ENCODE peak calls at places on chromosomes 3 and 15, in six cellular contexts. One of them, this sample, is unnamed.
A peak's percentile ranks its signal among the peaks of the same experiment; 100 is the strongest.

GRCh38 chr3:61985020-61985419 is 388.3 kb downstream of the FEZF2 start:
- DNase-seq in stimulated activated CD4-positive, alpha-beta T cell treated with anti-CD3 and anti-CD28 coated beads, Interleukin-2, amount 100 ng/mL, for 48 hours: no peak
- DNase-seq in substantia nigra: no peak
- DNase-seq in stimulated activated CD8-positive, alpha-beta memory T cell treated with anti-CD3 and anti-CD28 coated beads, Interleukin-12 subunit alpha, Interleukin-12 subunit beta, amount 100 ng/mL, for 1 hour: no peak
- DNase-seq in left colon: no peak
- DNase-seq in AG10803: peak; percentile 55
- DNase-seq in this sample: no peak

GRCh38 chr3:140529096-140529495 is 148.8 kb upstream of the TRIM42 start:
- DNase-seq in left colon: no peak
- DNase-seq in stimulated activated CD4-positive, alpha-beta T cell treated with anti-CD3 and anti-CD28 coated beads, Interleukin-2, amount 100 ng/mL, for 48 hours: no peak
- DNase-seq in AG10803: peak; percentile 4
- DNase-seq in stimulated activated CD8-positive, alpha-beta memory T cell treated with anti-CD3 and anti-CD28 coated beads, Interleukin-12 subunit alpha, Interleukin-12 subunit beta, amount 100 ng/mL, for 1 hour: no peak
- DNase-seq in substantia nigra: no peak
- DNase-seq in this sample: no peak

GRCh38 chr15:70195808-70196304 is 98.1 kb upstream of the TLE3 start:
- DNase-seq in AG10803: peak; percentile 89
- DNase-seq in left colon: peak; percentile 71
- DNase-seq in stimulated activated CD4-positive, alpha-beta T cell treated with anti-CD3 and anti-CD28 coated beads, Interleukin-2, amount 100 ng/mL, for 48 hours: no peak
- DNase-seq in substantia nigra: peak; percentile 79
- DNase-seq in stimulated activated CD8-positive, alpha-beta memory T cell treated with anti-CD3 and anti-CD28 coated beads, Interleukin-12 subunit alpha, Interleukin-12 subunit beta, amount 100 ng/mL, for 1 hour: no peak
- DNase-seq in this sample: peak; percentile 72

GRCh38 chr15:56146756-56147155 is 96.9 kb downstream of the RFX7 start:
- DNase-seq in left colon: no peak
- DNase-seq in substantia nigra: no peak
- DNase-seq in stimulated activated CD8-positive, alpha-beta memory T cell treated with anti-CD3 and anti-CD28 coated beads, Interleukin-12 subunit alpha, Interleukin-12 subunit beta, amount 100 ng/mL, for 1 hour: no peak
- DNase-seq in AG10803: peak; percentile 15
- DNase-seq in stimulated activated CD4-positive, alpha-beta T cell treated with anti-CD3 and anti-CD28 coated beads, Interleukin-2, amount 100 ng/mL, for 48 hours: no peak
- DNase-seq in this sample: no peak

GRCh38 chr3:50665603-50666115 is 9.1 kb upstream of the DOCK3 start:
- DNase-seq in substantia nigra: no peak
- DNase-seq in left colon: no peak
- DNase-seq in stimulated activated CD4-positive, alpha-beta T cell treated with anti-CD3 and anti-CD28 coated beads, Interleukin-2, amount 100 ng/mL, for 48 hours: no peak
- DNase-seq in AG10803: no peak
- DNase-seq in stimulated activated CD8-positive, alpha-beta memory T cell treated with anti-CD3 and anti-CD28 coated beads, Interleukin-12 subunit alpha, Interleukin-12 subunit beta, amount 100 ng/mL, for 1 hour: no peak
- DNase-seq in this sample: no peak

GRCh38 chr3:56916697-56917336 is 115.1 kb upstream of the ARHGEF3 start:
- DNase-seq in AG10803: no peak
- DNase-seq in stimulated activated CD8-positive, alpha-beta memory T cell treated with anti-CD3 and anti-CD28 coated beads, Interleukin-12 subunit alpha, Interleukin-12 subunit beta, amount 100 ng/mL, for 1 hour: no peak
- DNase-seq in left colon: no peak
- DNase-seq in substantia nigra: no peak
- DNase-seq in stimulated activated CD4-positive, alpha-beta T cell treated with anti-CD3 and anti-CD28 coated beads, Interleukin-2, amount 100 ng/mL, for 48 hours: no peak
- DNase-seq in this sample: no peak

GRCh38 chr3:30518201-30518864 is 88.1 kb upstream of the TGFBR2 start:
- DNase-seq in stimulated activated CD4-positive, alpha-beta T cell treated with anti-CD3 and anti-CD28 coated beads, Interleukin-2, amount 100 ng/mL, for 48 hours: no peak
- DNase-seq in left colon: peak; percentile 50
- DNase-seq in substantia nigra: no peak
- DNase-seq in AG10803: peak; percentile 80
- DNase-seq in stimulated activated CD8-positive, alpha-beta memory T cell treated with anti-CD3 and anti-CD28 coated beads, Interleukin-12 subunit alpha, Interleukin-12 subunit beta, amount 100 ng/mL, for 1 hour: no peak
- DNase-seq in this sample: no peak

GRCh38 chr15:73323374-73323955 is 45.3 kb downstream of the HCN4 start:
- DNase-seq in left colon: no peak
- DNase-seq in AG10803: no peak
- DNase-seq in stimulated activated CD4-positive, alpha-beta T cell treated with anti-CD3 and anti-CD28 coated beads, Interleukin-2, amount 100 ng/mL, for 48 hours: no peak
- DNase-seq in stimulated activated CD8-positive, alpha-beta memory T cell treated with anti-CD3 and anti-CD28 coated beads, Interleukin-12 subunit alpha, Interleukin-12 subunit beta, amount 100 ng/mL, for 1 hour: no peak
- DNase-seq in substantia nigra: no peak
- DNase-seq in this sample: no peak

GRCh38 chr3:184805351-184806038 is 6.5 kb upstream of the VPS8 start:
- DNase-seq in left colon: no peak
- DNase-seq in substantia nigra: no peak
- DNase-seq in stimulated activated CD8-positive, alpha-beta memory T cell treated with anti-CD3 and anti-CD28 coated beads, Interleukin-12 subunit alpha, Interleukin-12 subunit beta, amount 100 ng/mL, for 1 hour: no peak
- DNase-seq in AG10803: no peak
- DNase-seq in stimulated activated CD4-positive, alpha-beta T cell treated with anti-CD3 and anti-CD28 coated beads, Interleukin-2, amount 100 ng/mL, for 48 hours: no peak
- DNase-seq in this sample: no peak

GRCh38 chr15:88391006-88391405 is 76.2 kb downstream of the MRPL46 start:
- DNase-seq in substantia nigra: no peak
- DNase-seq in stimulated activated CD4-positive, alpha-beta T cell treated with anti-CD3 and anti-CD28 coated beads, Interleukin-2, amount 100 ng/mL, for 48 hours: no peak
- DNase-seq in left colon: no peak
- DNase-seq in AG10803: no peak
- DNase-seq in stimulated activated CD8-positive, alpha-beta memory T cell treated with anti-CD3 and anti-CD28 coated beads, Interleukin-12 subunit alpha, Interleukin-12 subunit beta, amount 100 ng/mL, for 1 hour: no peak
- DNase-seq in this sample: no peak

GRCh38 chr15:29403778-29404177 is 134.2 kb upstream of the NSMCE3 start:
- DNase-seq in substantia nigra: no peak
- DNase-seq in left colon: no peak
- DNase-seq in AG10803: no peak
- DNase-seq in stimulated activated CD4-positive, alpha-beta T cell treated with anti-CD3 and anti-CD28 coated beads, Interleukin-2, amount 100 ng/mL, for 48 hours: no peak
- DNase-seq in stimulated activated CD8-positive, alpha-beta memory T cell treated with anti-CD3 and anti-CD28 coated beads, Interleukin-12 subunit alpha, Interleukin-12 subunit beta, amount 100 ng/mL, for 1 hour: no peak
- DNase-seq in this sample: no peak

GRCh38 chr3:19206540-19206939 is 58.2 kb downstream of the KCNH8 start:
- DNase-seq in AG10803: no peak
- DNase-seq in stimulated activated CD4-positive, alpha-beta T cell treated with anti-CD3 and anti-CD28 coated beads, Interleukin-2, amount 100 ng/mL, for 48 hours: no peak
- DNase-seq in stimulated activated CD8-positive, alpha-beta memory T cell treated with anti-CD3 and anti-CD28 coated beads, Interleukin-12 subunit alpha, Interleukin-12 subunit beta, amount 100 ng/mL, for 1 hour: no peak
- DNase-seq in left colon: no peak
- DNase-seq in substantia nigra: no peak
- DNase-seq in this sample: no peak

GRCh38 chr3:15983232-15983631 is 185.5 kb upstream of the ANKRD28 start:
- DNase-seq in substantia nigra: no peak
- DNase-seq in stimulated activated CD4-positive, alpha-beta T cell treated with anti-CD3 and anti-CD28 coated beads, Interleukin-2, amount 100 ng/mL, for 48 hours: no peak
- DNase-seq in stimulated activated CD8-positive, alpha-beta memory T cell treated with anti-CD3 and anti-CD28 coated beads, Interleukin-12 subunit alpha, Interleukin-12 subunit beta, amount 100 ng/mL, for 1 hour: no peak
- DNase-seq in left colon: no peak
- DNase-seq in AG10803: peak; percentile 94
- DNase-seq in this sample: no peak

GRCh38 chr3:151330899-151331298 is 1.6 kb upstream of the P2RY13 start:
- DNase-seq in stimulated activated CD4-positive, alpha-beta T cell treated with anti-CD3 and anti-CD28 coated beads, Interleukin-2, amount 100 ng/mL, for 48 hours: no peak
- DNase-seq in left colon: no peak
- DNase-seq in stimulated activated CD8-positive, alpha-beta memory T cell treated with anti-CD3 and anti-CD28 coated beads, Interleukin-12 subunit alpha, Interleukin-12 subunit beta, amount 100 ng/mL, for 1 hour: no peak
- DNase-seq in AG10803: peak; percentile 30
- DNase-seq in substantia nigra: no peak
- DNase-seq in this sample: no peak

GRCh38 chr3:124409650-124410275 is 320.5 kb upstream of the UMPS start:
- DNase-seq in stimulated activated CD8-positive, alpha-beta memory T cell treated with anti-CD3 and anti-CD28 coated beads, Interleukin-12 subunit alpha, Interleukin-12 subunit beta, amount 100 ng/mL, for 1 hour: no peak
- DNase-seq in left colon: no peak
- DNase-seq in stimulated activated CD4-positive, alpha-beta T cell treated with anti-CD3 and anti-CD28 coated beads, Interleukin-2, amount 100 ng/mL, for 48 hours: no peak
- DNase-seq in AG10803: peak; percentile 12
- DNase-seq in substantia nigra: no peak
- DNase-seq in this sample: no peak

GRCh38 chr3:108554233-108554632 is 35.0 kb downstream of the CIP2A start:
- DNase-seq in stimulated activated CD4-positive, alpha-beta T cell treated with anti-CD3 and anti-CD28 coated beads, Interleukin-2, amount 100 ng/mL, for 48 hours: no peak
- DNase-seq in stimulated activated CD8-positive, alpha-beta memory T cell treated with anti-CD3 and anti-CD28 coated beads, Interleukin-12 subunit alpha, Interleukin-12 subunit beta, amount 100 ng/mL, for 1 hour: no peak
- DNase-seq in substantia nigra: no peak
- DNase-seq in AG10803: no peak
- DNase-seq in left colon: no peak
- DNase-seq in this sample: no peak

GRCh38 chr3:171226794-171227193 is 200.3 kb upstream of the SLC2A2 start:
- DNase-seq in stimulated activated CD8-positive, alpha-beta memory T cell treated with anti-CD3 and anti-CD28 coated beads, Interleukin-12 subunit alpha, Interleukin-12 subunit beta, amount 100 ng/mL, for 1 hour: no peak
- DNase-seq in left colon: no peak
- DNase-seq in substantia nigra: no peak
- DNase-seq in stimulated activated CD4-positive, alpha-beta T cell treated with anti-CD3 and anti-CD28 coated beads, Interleukin-2, amount 100 ng/mL, for 48 hours: no peak
- DNase-seq in AG10803: no peak
- DNase-seq in this sample: no peak

GRCh38 chr3:175186511-175186910 is 327.4 kb downstream of the NAALADL2 start:
- DNase-seq in AG10803: no peak
- DNase-seq in stimulated activated CD8-positive, alpha-beta memory T cell treated with anti-CD3 and anti-CD28 coated beads, Interleukin-12 subunit alpha, Interleukin-12 subunit beta, amount 100 ng/mL, for 1 hour: no peak
- DNase-seq in left colon: no peak
- DNase-seq in stimulated activated CD4-positive, alpha-beta T cell treated with anti-CD3 and anti-CD28 coated beads, Interleukin-2, amount 100 ng/mL, for 48 hours: no peak
- DNase-seq in substantia nigra: no peak
- DNase-seq in this sample: no peak